ENCODE peak calls at places on chromosome 19, in eight cellular contexts. One of them, this sample, is unnamed.

GRCh38 chr19:34686455-34686854 is 9.0 kb downstream of the ZNF302 start:
- DNase-seq in endodermal cell: no peak
- DNase-seq in tibial artery: no peak
- DNase-seq in K562: no peak
- DNase-seq in testis: no peak
- DNase-seq in fibroblast of mammary gland: no peak
- DNase-seq in right atrium auricular region: no peak
- DNase-seq in Peyer's patch: no peak
- DNase-seq in this sample: no peak

GRCh38 chr19:40763963-40764362 is 11.4 kb upstream of the MIA start:
- DNase-seq in endodermal cell: no peak
- DNase-seq in tibial artery: no peak
- DNase-seq in K562: no peak
- DNase-seq in testis: no peak
- DNase-seq in fibroblast of mammary gland: no peak
- DNase-seq in right atrium auricular region: no peak
- DNase-seq in Peyer's patch: no peak
- DNase-seq in this sample: no peak

GRCh38 chr19:35502751-35503150 is 10.7 kb downstream of the DMKN start:
- DNase-seq in endodermal cell: no peak
- DNase-seq in tibial artery: no peak
- DNase-seq in K562: no peak
- DNase-seq in testis: no peak
- DNase-seq in fibroblast of mammary gland: no peak
- DNase-seq in right atrium auricular region: no peak
- DNase-seq in Peyer's patch: no peak
- DNase-seq in this sample: no peak

GRCh38 chr19:34985249-34986022 is 14.7 kb upstream of the GRAMD1A start:
- DNase-seq in endodermal cell: peak
- DNase-seq in tibial artery: peak
- DNase-seq in K562: no peak
- DNase-seq in testis: no peak
- DNase-seq in fibroblast of mammary gland: peak
- DNase-seq in right atrium auricular region: peak
- DNase-seq in Peyer's patch: peak
- DNase-seq in this sample: peak

GRCh38 chr19:39308531-39309304 is 11.9 kb downstream of the LRFN1 start:
- DNase-seq in endodermal cell: peak
- DNase-seq in tibial artery: peak
- DNase-seq in K562: peak
- DNase-seq in testis: no peak
- DNase-seq in fibroblast of mammary gland: no peak
- DNase-seq in right atrium auricular region: no peak
- DNase-seq in Peyer's patch: no peak
- DNase-seq in this sample: no peak

GRCh38 chr19:5342573-5343201 is 2.1 kb upstream of the PTPRS start:
- DNase-seq in endodermal cell: no peak
- DNase-seq in tibial artery: no peak
- DNase-seq in K562: no peak
- DNase-seq in testis: no peak
- DNase-seq in fibroblast of mammary gland: no peak
- DNase-seq in right atrium auricular region: no peak
- DNase-seq in Peyer's patch: no peak
- DNase-seq in this sample: no peak

GRCh38 chr19:22052644-22053013 is 345 bp downstream of the ZNF257 start:
- DNase-seq in endodermal cell: no peak
- DNase-seq in tibial artery: no peak
- DNase-seq in K562: no peak
- DNase-seq in testis: peak
- DNase-seq in fibroblast of mammary gland: no peak
- DNase-seq in right atrium auricular region: no peak
- DNase-seq in Peyer's patch: peak
- DNase-seq in this sample: peak

GRCh38 chr19:17794731-17795494 is at the start of gene B3GNT3:
- DNase-seq in endodermal cell: peak
- DNase-seq in tibial artery: no peak
- DNase-seq in K562: peak
- DNase-seq in testis: peak
- DNase-seq in fibroblast of mammary gland: no peak
- DNase-seq in right atrium auricular region: no peak
- DNase-seq in Peyer's patch: peak
- DNase-seq in this sample: peak

GRCh38 chr19:10430505-10431253 is 10.3 kb downstream of the PDE4A start:
- DNase-seq in endodermal cell: peak
- DNase-seq in tibial artery: peak
- DNase-seq in K562: peak
- DNase-seq in testis: no peak
- DNase-seq in fibroblast of mammary gland: no peak
- DNase-seq in right atrium auricular region: no peak
- DNase-seq in Peyer's patch: peak
- DNase-seq in this sample: peak

GRCh38 chr19:16359074-16359473 is 34.4 kb downstream of the KLF2 start:
- DNase-seq in endodermal cell: no peak
- DNase-seq in tibial artery: no peak
- DNase-seq in K562: no peak
- DNase-seq in testis: no peak
- DNase-seq in fibroblast of mammary gland: no peak
- DNase-seq in right atrium auricular region: no peak
- DNase-seq in Peyer's patch: peak
- DNase-seq in this sample: no peak

GRCh38 chr19:45503909-45504308 is 3.4 kb upstream of the VASP start:
- DNase-seq in endodermal cell: no peak
- DNase-seq in tibial artery: no peak
- DNase-seq in K562: no peak
- DNase-seq in testis: no peak
- DNase-seq in fibroblast of mammary gland: no peak
- DNase-seq in right atrium auricular region: no peak
- DNase-seq in Peyer's patch: no peak
- DNase-seq in this sample: no peak

GRCh38 chr19:17504030-17504429 is 7.4 kb upstream of the PGLS start:
- DNase-seq in endodermal cell: no peak
- DNase-seq in tibial artery: no peak
- DNase-seq in K562: no peak
- DNase-seq in testis: no peak
- DNase-seq in fibroblast of mammary gland: no peak
- DNase-seq in right atrium auricular region: no peak
- DNase-seq in Peyer's patch: no peak
- DNase-seq in this sample: no peak

GRCh38 chr19:45403272-45403671 is 1.6 kb downstream of the PPP1R13L start:
- DNase-seq in endodermal cell: no peak
- DNase-seq in tibial artery: no peak
- DNase-seq in K562: no peak
- DNase-seq in testis: no peak
- DNase-seq in fibroblast of mammary gland: no peak
- DNase-seq in right atrium auricular region: no peak
- DNase-seq in Peyer's patch: no peak
- DNase-seq in this sample: no peak

GRCh38 chr19:6464070-6464873 is at the start of gene CRB3:
- DNase-seq in endodermal cell: peak
- DNase-seq in tibial artery: no peak
- DNase-seq in K562: no peak
- DNase-seq in testis: peak
- DNase-seq in fibroblast of mammary gland: no peak
- DNase-seq in right atrium auricular region: no peak
- DNase-seq in Peyer's patch: peak
- DNase-seq in this sample: no peak

GRCh38 chr19:45442927-45443461 is 19.3 kb upstream of the ERCC1 start:
- DNase-seq in endodermal cell: peak
- DNase-seq in tibial artery: peak
- DNase-seq in K562: peak
- DNase-seq in testis: peak
- DNase-seq in fibroblast of mammary gland: peak
- DNase-seq in right atrium auricular region: peak
- DNase-seq in Peyer's patch: peak
- DNase-seq in this sample: peak

GRCh38 chr19:53537126-53537522 is 821 bp upstream of the ZNF331 start:
- DNase-seq in endodermal cell: no peak
- DNase-seq in tibial artery: no peak
- DNase-seq in K562: no peak
- DNase-seq in testis: no peak
- DNase-seq in fibroblast of mammary gland: no peak
- DNase-seq in right atrium auricular region: no peak
- DNase-seq in Peyer's patch: no peak
- DNase-seq in this sample: no peak

DNA sequence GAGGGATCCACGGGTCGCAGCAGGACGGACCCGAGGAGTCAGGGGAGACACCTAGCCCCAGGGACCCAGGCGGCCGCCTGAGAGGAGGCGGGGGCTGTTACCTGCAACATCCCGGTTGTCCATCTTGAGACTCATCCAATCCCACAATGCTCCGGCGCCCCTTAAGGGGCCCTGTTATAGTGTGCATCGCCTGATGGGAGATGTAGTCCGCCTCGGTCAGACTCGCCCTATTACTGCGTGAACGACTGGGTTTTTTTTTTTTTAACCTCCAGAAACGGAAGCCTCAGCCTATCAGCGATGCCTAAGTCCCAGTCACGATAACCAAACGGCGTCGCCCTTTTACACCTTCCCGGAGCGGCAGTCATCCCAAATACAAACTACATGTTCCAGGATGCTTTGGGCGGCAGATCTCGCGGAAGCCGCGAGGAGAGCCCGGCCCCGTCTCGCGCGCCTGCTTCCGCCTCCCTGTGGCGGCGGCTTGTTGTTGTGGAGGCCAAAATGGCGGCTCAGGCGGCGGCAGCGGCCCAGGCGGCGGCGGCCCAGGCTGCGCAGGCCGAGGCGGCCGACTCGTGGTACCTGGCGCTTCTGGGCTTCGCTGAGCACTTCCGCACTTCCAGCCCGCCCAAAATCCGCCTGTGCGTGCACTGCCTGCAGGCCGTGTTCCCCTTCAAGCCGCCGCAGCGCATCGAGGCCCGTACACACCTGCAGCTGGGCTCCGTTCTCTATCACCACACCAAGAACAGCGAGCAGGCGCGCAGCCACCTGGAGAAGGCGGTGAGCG is at the start of the genes MAU2 and SUGP1:
- DNase-seq in endodermal cell: peak
- DNase-seq in tibial artery: peak
- DNase-seq in K562: peak
- DNase-seq in testis: peak
- DNase-seq in fibroblast of mammary gland: peak
- DNase-seq in right atrium auricular region: peak
- DNase-seq in Peyer's patch: peak
- DNase-seq in this sample: peak
- TF ChIP-seq CTCF in endodermal cell: no peak
- TF ChIP-seq CTCF in tibial artery: peak
- TF ChIP-seq CTCF in K562: peak
- TF ChIP-seq CTCF in testis: peak
- TF ChIP-seq CTCF in fibroblast of mammary gland: no peak
- TF ChIP-seq CTCF in right atrium auricular region: no peak
- TF ChIP-seq CTCF in Peyer's patch: peak
- TF ChIP-seq CTCF in this sample: peak

DNA sequence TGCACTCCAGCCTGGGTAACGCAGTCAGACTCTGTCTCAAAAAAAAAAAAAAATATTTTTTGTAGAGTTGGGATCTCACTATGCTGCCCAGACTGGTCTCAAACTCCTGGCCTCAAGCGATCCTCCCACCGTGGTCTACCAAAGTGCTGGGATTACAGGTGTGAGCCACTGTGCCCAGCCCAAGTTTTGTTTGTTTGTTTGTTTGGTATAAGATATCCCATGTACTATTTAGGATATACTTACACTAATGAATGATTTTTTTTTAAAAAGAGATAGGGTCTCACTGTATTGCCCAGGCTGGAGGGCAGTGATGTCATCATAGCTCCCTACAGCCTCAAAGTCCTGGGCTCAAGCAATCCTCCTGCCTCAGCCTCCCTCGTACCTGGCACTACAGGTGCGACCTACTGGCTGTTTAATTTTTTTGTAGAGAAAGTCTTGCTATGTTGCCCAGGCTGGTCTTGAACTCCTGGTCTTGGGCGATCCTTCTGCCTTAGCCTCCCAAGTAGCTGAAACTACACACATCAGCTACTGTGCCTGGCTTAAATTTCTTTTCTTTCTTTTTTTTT is 24.0 kb downstream of the TLE6 start:
- DNase-seq in endodermal cell: no peak
- DNase-seq in tibial artery: no peak
- DNase-seq in K562: no peak
- DNase-seq in testis: no peak
- DNase-seq in fibroblast of mammary gland: no peak
- DNase-seq in right atrium auricular region: no peak
- DNase-seq in Peyer's patch: no peak
- DNase-seq in this sample: no peak
- H3K4me3 ChIP-seq in endodermal cell: no peak
- H3K4me3 ChIP-seq in tibial artery: no peak
- H3K4me3 ChIP-seq in K562: no peak
- H3K4me3 ChIP-seq in testis: no peak
- H3K4me3 ChIP-seq in fibroblast of mammary gland: no peak
- H3K4me3 ChIP-seq in right atrium auricular region: no peak
- H3K4me3 ChIP-seq in Peyer's patch: no peak
- H3K4me3 ChIP-seq in this sample: no peak

DNA sequence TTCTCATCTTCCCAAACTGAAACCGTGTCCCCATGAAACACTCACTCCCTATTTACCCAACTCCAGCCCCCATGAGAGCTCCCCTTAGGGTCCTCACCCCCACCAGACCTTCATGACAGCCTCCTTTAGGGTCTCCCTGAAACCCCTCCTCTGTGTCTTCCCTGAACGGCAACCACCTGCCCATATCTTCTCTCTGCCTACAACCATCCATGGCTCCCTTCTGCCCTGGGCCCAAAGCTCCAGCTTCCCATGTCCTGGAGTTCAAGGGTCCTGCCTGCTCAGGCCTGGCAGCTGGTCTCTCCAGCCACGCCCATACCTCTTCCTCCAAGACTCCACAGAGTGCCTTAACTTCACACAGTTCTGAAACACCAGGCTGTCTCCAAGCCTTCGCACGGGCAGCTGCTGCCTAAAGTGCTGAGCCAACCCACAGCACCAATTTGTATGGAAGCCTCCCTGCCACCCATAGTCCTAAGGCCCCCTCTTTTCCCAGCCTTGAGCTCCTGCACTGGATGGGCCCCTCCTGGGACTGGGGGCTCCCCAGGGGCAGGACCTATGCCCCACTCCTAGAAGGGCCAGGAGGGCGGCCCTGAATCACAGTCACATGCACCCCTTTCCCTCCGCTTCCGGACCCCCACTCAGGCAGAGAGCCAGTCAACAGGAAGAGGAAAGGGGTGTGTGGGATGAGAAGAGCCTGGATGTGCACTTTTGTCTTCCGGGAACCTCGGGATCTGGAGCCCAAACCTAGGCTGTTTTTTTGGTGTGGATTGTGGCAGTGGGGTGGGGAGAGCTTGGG is 4.9 kb upstream of the FCER2 start:
- DNase-seq in endodermal cell: no peak
- DNase-seq in tibial artery: no peak
- DNase-seq in K562: no peak
- DNase-seq in testis: no peak
- DNase-seq in fibroblast of mammary gland: no peak
- DNase-seq in right atrium auricular region: no peak
- DNase-seq in Peyer's patch: no peak
- DNase-seq in this sample: no peak
- TF ChIP-seq CTCF in endodermal cell: no peak
- TF ChIP-seq CTCF in tibial artery: no peak
- TF ChIP-seq CTCF in K562: no peak
- TF ChIP-seq CTCF in testis: no peak
- TF ChIP-seq CTCF in fibroblast of mammary gland: no peak
- TF ChIP-seq CTCF in right atrium auricular region: no peak
- TF ChIP-seq CTCF in Peyer's patch: no peak
- TF ChIP-seq CTCF in this sample: no peak

DNA sequence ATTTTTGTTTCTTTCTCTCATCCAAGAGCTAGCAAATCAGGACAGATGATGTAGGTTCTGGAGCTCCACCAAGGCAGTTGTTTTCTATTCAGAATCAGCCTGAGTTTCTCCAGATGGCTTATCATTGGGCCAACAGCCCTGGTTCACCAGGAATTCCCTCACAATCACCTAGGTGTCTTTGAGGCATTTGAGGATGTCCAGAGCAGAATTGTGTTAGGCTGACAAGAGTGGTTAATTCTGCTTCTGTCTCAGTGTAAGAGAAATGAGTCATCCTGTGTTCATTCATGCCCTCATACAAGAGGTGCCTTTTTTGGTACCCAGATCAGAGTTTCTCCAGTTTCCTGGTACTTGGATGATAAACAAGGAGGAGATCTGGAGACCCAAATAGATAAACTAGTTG is 12.9 kb downstream of the ZNF486 start:
- DNase-seq in endodermal cell: no peak
- DNase-seq in tibial artery: no peak
- DNase-seq in K562: no peak
- DNase-seq in testis: no peak
- DNase-seq in fibroblast of mammary gland: no peak
- DNase-seq in right atrium auricular region: no peak
- DNase-seq in Peyer's patch: no peak
- DNase-seq in this sample: no peak
- H3K4me3 ChIP-seq in endodermal cell: no peak
- H3K4me3 ChIP-seq in tibial artery: no peak
- H3K4me3 ChIP-seq in K562: no peak
- H3K4me3 ChIP-seq in testis: no peak
- H3K4me3 ChIP-seq in fibroblast of mammary gland: no peak
- H3K4me3 ChIP-seq in right atrium auricular region: no peak
- H3K4me3 ChIP-seq in Peyer's patch: no peak
- H3K4me3 ChIP-seq in this sample: no peak